ENCODE peak calls at places on chromosomes 11 and 22, in seven cellular contexts. One of them, this sample, is unnamed.
A peak's percentile ranks its signal among the peaks of the same experiment; 100 is the strongest.

GRCh38 chr11:61785837-61786402 is 6.5 kb downstream of the TMEM258 start:
- DNase-seq in SK-N-SH: no peak
- DNase-seq in GM12878: no peak
- DNase-seq in K562: no peak
- DNase-seq in HCT116: no peak
- DNase-seq in H1: no peak
- DNase-seq in HepG2: no peak
- DNase-seq in this sample: no peak

GRCh38 chr11:134625631-134626030 is 213.6 kb upstream of the B3GAT1 start:
- DNase-seq in H1: no peak
- DNase-seq in GM12878: no peak
- DNase-seq in SK-N-SH: no peak
- DNase-seq in HCT116: no peak
- DNase-seq in K562: no peak
- DNase-seq in HepG2: no peak
- DNase-seq in this sample: no peak

GRCh38 chr11:77374108-77374507 is 72.6 kb upstream of the GDPD4 start:
- DNase-seq in HCT116: no peak
- DNase-seq in K562: no peak
- DNase-seq in GM12878: no peak
- DNase-seq in HepG2: no peak
- DNase-seq in H1: no peak
- DNase-seq in SK-N-SH: no peak
- DNase-seq in this sample: no peak

GRCh38 chr11:72592698-72593097 is 81.5 kb downstream of the PDE2A start:
- DNase-seq in H1: no peak
- DNase-seq in HepG2: no peak
- DNase-seq in K562: no peak
- DNase-seq in HCT116: no peak
- DNase-seq in GM12878: no peak
- DNase-seq in SK-N-SH: no peak
- DNase-seq in this sample: no peak

GRCh38 chr22:39466228-39467006 is 9.6 kb downstream of the MGAT3 start:
- DNase-seq in HCT116: no peak
- DNase-seq in H1: no peak
- DNase-seq in HepG2: no peak
- DNase-seq in SK-N-SH: no peak
- DNase-seq in K562: peak; percentile 43
- DNase-seq in GM12878: no peak
- DNase-seq in this sample: no peak

GRCh38 chr11:112321521-112322172 is 61.0 kb upstream of the PLET1 start:
- DNase-seq in HepG2: peak; percentile 23
- DNase-seq in SK-N-SH: no peak
- DNase-seq in K562: no peak
- DNase-seq in HCT116: peak; percentile 57
- DNase-seq in GM12878: peak; percentile 47
- DNase-seq in H1: peak; percentile 17
- DNase-seq in this sample: peak; percentile 75

GRCh38 chr11:104934594-104934993 is 33.8 kb downstream of the CASP4 start:
- DNase-seq in K562: no peak
- DNase-seq in GM12878: no peak
- DNase-seq in SK-N-SH: no peak
- DNase-seq in HCT116: no peak
- DNase-seq in HepG2: no peak
- DNase-seq in H1: no peak
- DNase-seq in this sample: no peak

GRCh38 chr11:6079463-6079862 is 28.0 kb upstream of the OR56B4 start:
- DNase-seq in HCT116: no peak
- DNase-seq in K562: no peak
- DNase-seq in HepG2: no peak
- DNase-seq in GM12878: no peak
- DNase-seq in H1: no peak
- DNase-seq in SK-N-SH: no peak
- DNase-seq in this sample: no peak

GRCh38 chr11:1824221-1825038 is 10.4 kb upstream of the SYT8 start:
- DNase-seq in HCT116: no peak
- DNase-seq in SK-N-SH: no peak
- DNase-seq in K562: no peak
- DNase-seq in H1: no peak
- DNase-seq in HepG2: no peak
- DNase-seq in GM12878: no peak
- DNase-seq in this sample: no peak

GRCh38 chr11:112097734-112098528 is 11.3 kb downstream of the SDHD start:
- DNase-seq in SK-N-SH: no peak
- DNase-seq in HCT116: no peak
- DNase-seq in H1: no peak
- DNase-seq in HepG2: no peak
- DNase-seq in GM12878: no peak
- DNase-seq in K562: peak; percentile 77
- DNase-seq in this sample: no peak

GRCh38 chr22:31647516-31647915 is 14.5 kb downstream of the PISD start:
- DNase-seq in HepG2: no peak
- DNase-seq in H1: no peak
- DNase-seq in HCT116: no peak
- DNase-seq in GM12878: no peak
- DNase-seq in K562: no peak
- DNase-seq in SK-N-SH: no peak
- DNase-seq in this sample: no peak

GRCh38 chr22:17891427-17892167 is 117.3 kb upstream of the BID start:
- DNase-seq in GM12878: no peak
- DNase-seq in SK-N-SH: peak; percentile 62
- DNase-seq in H1: no peak
- DNase-seq in HCT116: no peak
- DNase-seq in K562: peak; percentile 54
- DNase-seq in HepG2: peak; percentile 7
- DNase-seq in this sample: peak; percentile 37

GRCh38 chr11:33258631-33259184 is 1.5 kb downstream of the HIPK3 start:
- DNase-seq in HCT116: no peak
- DNase-seq in GM12878: no peak
- DNase-seq in K562: no peak
- DNase-seq in H1: no peak
- DNase-seq in HepG2: peak; percentile 53
- DNase-seq in SK-N-SH: no peak
- DNase-seq in this sample: no peak
- TF ChIP-seq JUND in HCT116: no peak
- TF ChIP-seq JUND in GM12878: no peak
- TF ChIP-seq JUND in K562: no peak
- TF ChIP-seq JUND in H1: no peak
- TF ChIP-seq JUND in HepG2: no peak
- TF ChIP-seq JUND in SK-N-SH: no peak
- TF ChIP-seq JUND in this sample: no peak

GRCh38 chr11:83611616-83612015 is 325.4 kb upstream of the CCDC90B start:
- DNase-seq in H1: no peak
- DNase-seq in HCT116: no peak
- DNase-seq in SK-N-SH: no peak
- DNase-seq in K562: no peak
- DNase-seq in GM12878: no peak
- DNase-seq in HepG2: no peak
- DNase-seq in this sample: no peak
- TF ChIP-seq JUND in H1: no peak
- TF ChIP-seq JUND in HCT116: no peak
- TF ChIP-seq JUND in SK-N-SH: no peak
- TF ChIP-seq JUND in K562: no peak
- TF ChIP-seq JUND in GM12878: no peak
- TF ChIP-seq JUND in HepG2: no peak
- TF ChIP-seq JUND in this sample: no peak

DNA sequence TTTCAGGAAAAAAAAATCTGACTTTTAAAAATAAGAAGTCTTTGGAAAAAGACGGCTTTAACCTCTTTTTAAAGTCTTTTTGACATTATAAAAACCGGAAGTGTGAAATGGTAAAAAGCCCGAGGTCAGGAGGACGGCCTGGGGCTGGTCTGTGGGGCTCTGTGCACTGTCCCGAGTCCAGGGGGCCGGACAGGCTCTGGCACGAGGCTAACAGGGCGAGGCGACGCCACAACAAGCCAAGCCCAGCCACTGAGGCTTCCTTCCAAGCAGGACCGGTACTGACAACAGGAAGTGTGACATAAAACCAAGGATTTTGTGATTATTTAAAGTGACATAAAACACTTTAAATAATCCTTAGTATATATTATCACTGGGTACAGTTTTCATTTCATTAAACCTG is 39.2 kb downstream of the BRD1 start:
- DNase-seq in HCT116: no peak
- DNase-seq in H1: no peak
- DNase-seq in K562: no peak
- DNase-seq in HepG2: no peak
- DNase-seq in GM12878: no peak
- DNase-seq in SK-N-SH: no peak
- DNase-seq in this sample: no peak
- TF ChIP-seq JUND in HCT116: no peak
- TF ChIP-seq JUND in H1: no peak
- TF ChIP-seq JUND in K562: no peak
- TF ChIP-seq JUND in HepG2: no peak
- TF ChIP-seq JUND in GM12878: no peak
- TF ChIP-seq JUND in SK-N-SH: no peak
- TF ChIP-seq JUND in this sample: no peak

DNA sequence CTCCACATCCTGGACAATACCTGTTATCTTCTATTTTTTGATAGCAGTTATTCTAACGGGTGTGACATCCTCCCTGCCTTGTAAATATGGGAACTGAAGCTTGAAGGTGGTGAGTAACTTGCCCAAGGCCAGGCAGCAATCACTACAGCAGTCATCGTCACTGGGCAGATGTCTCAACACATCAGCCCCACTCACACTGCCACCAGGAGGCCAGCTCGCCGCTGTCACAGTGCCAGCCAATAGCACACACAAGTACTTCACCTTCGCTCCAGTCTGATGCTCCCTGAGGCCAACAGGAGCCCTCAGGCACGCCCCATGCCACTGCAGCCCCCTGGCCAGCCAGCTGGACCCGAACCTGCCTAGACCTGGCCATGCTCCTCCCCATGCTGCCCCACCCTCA is 4.9 kb upstream of the TTLL1 start:
- DNase-seq in GM12878: no peak
- DNase-seq in HCT116: no peak
- DNase-seq in HepG2: peak; percentile 78
- DNase-seq in H1: no peak
- DNase-seq in SK-N-SH: no peak
- DNase-seq in K562: no peak
- DNase-seq in this sample: no peak
- TF ChIP-seq JUND in GM12878: no peak
- TF ChIP-seq JUND in HCT116: no peak
- TF ChIP-seq JUND in HepG2: no peak
- TF ChIP-seq JUND in H1: no peak
- TF ChIP-seq JUND in SK-N-SH: no peak
- TF ChIP-seq JUND in K562: no peak
- TF ChIP-seq JUND in this sample: no peak

DNA sequence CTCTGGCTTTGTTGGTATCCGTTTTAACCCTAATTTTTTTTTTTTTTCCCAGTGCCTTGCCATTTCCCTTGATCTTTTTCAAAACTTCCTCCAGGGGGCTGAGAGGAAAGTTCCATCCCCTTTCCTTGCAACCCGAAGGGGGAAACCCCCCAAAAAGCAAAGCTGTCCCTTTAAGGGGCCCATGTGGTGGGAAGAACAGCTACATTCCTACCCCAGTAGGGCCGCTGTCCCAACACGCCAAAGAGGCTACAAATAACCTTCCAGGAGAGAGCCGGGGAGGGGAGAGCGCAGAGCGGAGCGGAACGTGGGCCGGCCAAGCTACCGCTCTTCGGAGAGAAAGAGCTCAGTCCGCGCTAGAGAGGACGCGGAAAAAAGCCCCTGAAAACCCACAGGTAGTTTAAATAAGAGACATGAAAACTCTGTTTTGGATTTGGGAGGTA is 1.7 kb downstream of the LRP4 start:
- DNase-seq in K562: peak; percentile 47
- DNase-seq in HepG2: peak; percentile 55
- DNase-seq in H1: no peak
- DNase-seq in HCT116: no peak
- DNase-seq in GM12878: no peak
- DNase-seq in SK-N-SH: peak; percentile 81
- DNase-seq in this sample: peak; percentile 68
- TF ChIP-seq JUND in K562: no peak
- TF ChIP-seq JUND in HepG2: no peak
- TF ChIP-seq JUND in H1: no peak
- TF ChIP-seq JUND in HCT116: no peak
- TF ChIP-seq JUND in GM12878: no peak
- TF ChIP-seq JUND in SK-N-SH: no peak
- TF ChIP-seq JUND in this sample: no peak